ENCODE peak calls at places on chromosomes 1 and 21, in seven cellular contexts. D is psoas muscle, R is K562, J is NCI-H2107, W is AG08396, X is mesothelial cell of epicardium, C is nucleus accumbens. Q is an unnamed sample.

GRCh38 chr21:44528634-44528995 is 11.4 kb downstream of the KRTAP10-1 start:
- DNase-seq in D (no peak), R (no peak), J (no peak), W (no peak), X (no peak), C (no peak), Q (peak; percentile 0)

GRCh38 chr21:41927727-41928409 is 25.9 kb downstream of the C2CD2 start:
- DNase-seq in D (no peak), R (no peak), J (no peak), W (no peak), X (no peak), C (no peak), Q (no peak)

GRCh38 chr21:45618846-45619485 is 24.6 kb upstream of the PCBP3 start:
- DNase-seq in D (no peak), R (no peak), J (no peak), W (no peak), X (no peak), C (no peak), Q (peak; percentile 3)

GRCh38 chr1:154460695-154461249 is 41.2 kb upstream of the TDRD10 start:
- DNase-seq in D (no peak), R (no peak), J (no peak), W (no peak), X (no peak), C (no peak), Q (no peak)

GRCh38 chr1:78831731-78832360 is 174.7 kb downstream of the ADGRL4 start:
- DNase-seq in D (no peak), R (no peak), J (no peak), W (peak; percentile 76), X (no peak), C (no peak), Q (no peak)

GRCh38 chr1:109625176-109625575 is 5.5 kb downstream of the AMPD2 start:
- DNase-seq in D (no peak), R (no peak), J (no peak), W (no peak), X (no peak), C (no peak), Q (no peak)

GRCh38 chr1:24199291-24199900 is 12.3 kb upstream of the IFNLR1 start:
- DNase-seq in D (peak; percentile 69), R (peak; percentile 89), J (peak; percentile 60), W (peak; percentile 81), X (peak; percentile 46), C (peak; percentile 29), Q (peak; percentile 79)

GRCh38 chr1:228515200-228515834 is 28.1 kb downstream of the RNF187 start:
- DNase-seq in D (no peak), R (peak; percentile 75), J (no peak), W (peak; percentile 73), X (no peak), C (no peak), Q (peak; percentile 26)